ENCODE peak calls at places on chromosomes 6 and 20, in eight cellular contexts. O is GM23248; E is HCT116; J is H9; H is endodermal cell; X is mammary epithelial cell; K is lower lobe of right lung; F is CD8-positive, alpha-beta T cell. Q is an unnamed sample.

GRCh38 chr20:44050327-44050726 is 135.7 kb downstream of the TOX2 start:
- DNase-seq in F (no peak), E (no peak), K (no peak), X (no peak), O (no peak), J (no peak), H (no peak), Q (no peak)

GRCh38 chr6:1806935-1807334 is 197.2 kb downstream of the FOXC1 start:
- DNase-seq in F (no peak), J (no peak), X (no peak), O (no peak), H (no peak), E (no peak), K (no peak), Q (no peak)

GRCh38 chr6:110517601-110518280 is 41.3 kb upstream of the SLC22A16 start:
- DNase-seq in K (no peak), F (no peak), E (no peak), X (no peak), J (no peak), H (no peak), O (no peak), Q (no peak)

GRCh38 chr6:124590001-124590400 is 372.2 kb upstream of the RNF217 start:
- DNase-seq in E (no peak), X (no peak), J (no peak), K (no peak), O (no peak), H (no peak), F (no peak), Q (no peak)

GRCh38 chr6:137443901-137444300 is 50.3 kb downstream of the OLIG3 start:
- DNase-seq in K (no peak), H (peak; percentile 70), E (peak; percentile 6), X (no peak), F (no peak), O (no peak), J (peak; percentile 36), Q (no peak)

GRCh38 chr6:116253505-116254296 is at the start of gene TSPYL4:
- DNase-seq in K (peak; percentile 95), E (peak; percentile 86), F (peak; percentile 83), H (peak; percentile 97), X (peak; percentile 95), O (peak; percentile 98), J (peak; percentile 96), Q (peak; percentile 95)

GRCh38 chr6:109892451-109893435 is 85.4 kb upstream of the GPR6 start:
- DNase-seq in F (no peak), E (peak; percentile 82), X (peak; percentile 79), J (peak; percentile 52), H (peak; percentile 58), O (no peak), K (peak; percentile 52), Q (no peak)

GRCh38 chr20:36274248-36274841 is 31.8 kb upstream of the DLGAP4 start:
- DNase-seq in J (no peak), F (no peak), H (no peak), K (no peak), E (no peak), O (no peak), X (no peak), Q (peak; percentile 49)

GRCh38 chr6:160030103-160030502 is 61.2 kb downstream of the IGF2R start:
- DNase-seq in O (peak; percentile 88), K (peak; percentile 88), F (no peak), J (no peak), H (peak; percentile 50), E (no peak), X (peak; percentile 69), Q (peak; percentile 69)

GRCh38 chr6:14520029-14520428 is 402.5 kb downstream of the CD83 start:
- DNase-seq in E (no peak), H (no peak), X (peak; percentile 90), K (no peak), F (no peak), J (no peak), O (peak; percentile 25), Q (no peak)

GRCh38 chr6:99019341-99019740 is 71.6 kb upstream of the FBXL4 start:
- DNase-seq in J (no peak), F (no peak), K (no peak), O (peak; percentile 50), X (peak; percentile 85), E (no peak), H (no peak), Q (no peak)

GRCh38 chr20:16580127-16580526 is 6.9 kb upstream of the KIF16B start:
- DNase-seq in X (peak; percentile 76), J (no peak), O (peak; percentile 90), F (no peak), K (no peak), E (no peak), H (no peak), Q (no peak)

GRCh38 chr20:59004493-59004762 is 2.6 kb downstream of the CTSZ start:
- DNase-seq in X (no peak), K (peak; percentile 84), O (no peak), J (no peak), H (no peak), F (no peak), E (no peak), Q (no peak)

GRCh38 chr6:105779113-105779512 is 307.0 kb upstream of the PRDM1 start:
- DNase-seq in H (no peak), E (no peak), J (no peak), F (no peak), K (no peak), O (no peak), X (no peak), Q (no peak)

GRCh38 chr6:105771313-105771970 is 314.7 kb upstream of the PRDM1 start:
- DNase-seq in E (no peak), F (no peak), K (no peak), X (no peak), O (peak; percentile 84), J (no peak), H (no peak), Q (no peak)

GRCh38 chr6:105775095-105775494 is 311.0 kb upstream of the PRDM1 start:
- DNase-seq in F (no peak), K (no peak), H (no peak), X (no peak), E (no peak), O (no peak), J (no peak), Q (no peak)

GRCh38 chr6:105769987-105770386 is 316.1 kb upstream of the PRDM1 start:
- DNase-seq in H (no peak), J (no peak), K (no peak), O (peak; percentile 87), F (no peak), E (peak; percentile 86), X (peak; percentile 81), Q (no peak)

GRCh38 chr6:105774247-105774646 is 311.9 kb upstream of the PRDM1 start:
- DNase-seq in F (no peak), H (no peak), O (no peak), J (no peak), X (no peak), E (no peak), K (no peak), Q (no peak)
- H3K27ac ChIP-seq in F (no peak overlapping the region), H (no peak overlapping the region), O (no peak overlapping the region), J (no peak overlapping the region), X (no peak overlapping the region), E (no peak overlapping the region), K (no peak overlapping the region), Q (no peak overlapping the region)

GRCh38 chr6:153767127-153767526 is 271.9 kb upstream of the OPRM1 start:
- DNase-seq in X (no peak), J (no peak), O (no peak), E (no peak), H (no peak), F (no peak), K (no peak), Q (no peak)
- H3K27ac ChIP-seq in X (no peak overlapping the region), J (no peak overlapping the region), O (no peak overlapping the region), E (no peak overlapping the region), H (no peak overlapping the region), F (no peak overlapping the region), K (no peak overlapping the region), Q (no peak overlapping the region)

DNA sequence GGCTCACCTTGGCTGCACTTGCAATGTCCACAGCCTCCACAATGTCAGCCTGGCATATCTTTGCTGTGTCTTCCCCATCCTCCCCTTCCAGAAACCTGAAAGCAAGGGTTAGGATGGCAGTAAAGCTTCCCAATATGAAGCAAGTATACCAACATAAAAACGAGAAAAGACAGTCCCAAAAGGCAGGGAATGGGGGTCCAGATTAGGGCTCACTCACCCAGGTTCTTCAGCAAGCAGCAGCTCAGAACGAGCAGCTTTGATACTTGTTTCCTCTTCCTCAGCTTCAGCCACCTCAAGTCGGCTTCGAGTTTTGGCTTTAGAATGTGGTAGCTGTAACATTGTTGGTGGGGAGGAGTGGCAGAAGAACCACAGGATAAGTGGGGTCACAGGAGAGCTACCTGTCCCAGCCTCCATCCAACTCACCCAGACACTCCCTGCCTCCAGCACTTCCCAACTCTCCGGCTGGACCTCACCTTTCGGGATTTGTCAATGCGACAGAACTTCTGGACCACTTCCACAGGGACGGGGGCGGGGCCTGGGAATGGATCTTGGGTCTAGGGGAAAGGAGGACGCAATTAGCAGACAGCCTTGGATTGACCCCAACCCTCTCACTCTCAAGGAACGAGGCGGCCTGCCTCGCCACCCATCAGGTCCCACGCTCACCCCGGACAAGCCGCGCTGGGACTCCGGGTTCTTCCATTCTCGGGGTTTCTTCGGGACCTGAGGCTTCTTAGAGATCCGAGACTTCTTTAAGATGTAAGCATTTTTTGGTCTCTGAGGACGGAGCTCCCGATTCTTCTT is 698 bp downstream of the WDR46 start:
- DNase-seq in E (no peak), O (peak; percentile 48), X (no peak), F (no peak), J (no peak), K (peak; percentile 47), H (no peak), Q (no peak)
- H3K27ac ChIP-seq in E (peak overlapping the region; percentile 67), O (peak overlapping the region; percentile 64), X (peak overlapping the region; percentile 66), F (peak overlapping the region; percentile 59), J (no peak overlapping the region), K (peak overlapping the region; percentile 75), H (no peak overlapping the region), Q (no peak overlapping the region)

GRCh38 chr6:118408863-118409262 is 139.2 kb upstream of the PLN start:
- DNase-seq in X (no peak), H (peak; percentile 60), F (no peak), E (no peak), K (no peak), O (no peak), J (peak; percentile 50), Q (no peak)
- H3K27ac ChIP-seq in X (no peak overlapping the region), H (no peak overlapping the region), F (no peak overlapping the region), E (no peak overlapping the region), K (no peak overlapping the region), O (no peak overlapping the region), J (no peak overlapping the region), Q (no peak overlapping the region)

DNA sequence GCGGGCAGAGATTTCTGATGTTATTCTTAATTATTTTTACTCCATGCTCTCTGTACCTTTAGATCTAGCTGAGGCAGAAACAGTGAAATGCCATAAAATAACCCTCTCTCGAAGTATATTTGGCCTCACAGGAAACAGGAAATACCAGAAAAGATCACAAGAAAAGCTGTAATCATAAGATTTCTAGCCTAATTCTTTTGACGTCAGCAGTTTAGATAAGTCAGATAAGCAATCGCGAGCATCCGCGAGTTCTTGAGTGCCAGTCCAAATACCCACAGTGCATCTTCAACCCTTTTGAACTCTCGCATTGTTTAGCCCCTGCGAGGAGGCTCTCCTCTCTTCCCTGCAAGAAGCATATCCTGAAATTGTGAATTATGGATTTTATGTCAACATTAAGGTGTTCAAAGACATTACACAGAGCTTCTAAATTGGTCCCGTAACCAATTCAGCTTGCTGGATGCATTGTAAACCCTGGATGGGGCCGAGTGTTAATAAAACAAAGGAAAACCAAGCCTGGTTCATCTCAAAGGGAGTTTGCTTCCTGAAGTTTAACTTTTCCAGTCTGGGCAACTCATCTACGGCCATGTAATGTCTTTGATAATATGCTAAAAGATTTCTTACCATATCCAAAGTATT is 198.9 kb downstream of the MTFR2 start:
- DNase-seq in E (no peak), H (no peak), X (no peak), K (no peak), J (no peak), F (no peak), O (no peak), Q (no peak)
- H3K27ac ChIP-seq in E (no peak overlapping the region), H (no peak overlapping the region), X (no peak overlapping the region), K (peak overlapping the region; percentile 41), J (no peak overlapping the region), F (no peak overlapping the region), O (peak overlapping the region; percentile 19), Q (no peak overlapping the region)

GRCh38 chr6:107613980-107614379 is 124.1 kb downstream of the SOBP start:
- DNase-seq in O (no peak), E (no peak), X (no peak), K (no peak), F (no peak), J (no peak), H (no peak), Q (no peak)
- H3K27ac ChIP-seq in O (no peak overlapping the region), E (no peak overlapping the region), X (no peak overlapping the region), K (no peak overlapping the region), F (no peak overlapping the region), J (no peak overlapping the region), H (no peak overlapping the region), Q (no peak overlapping the region)

Q was measured in dorsolateral prefrontal cortex.